ENCODE peak calls at places on chromosomes 4 and X, in nine cellular contexts. Z, P, A, W, J, T, Q, Y and F are unnamed samples.

GRCh38 chr4:102301167-102301566 is 44.1 kb downstream of the SLC39A8 start:
- DNase-seq in Z (no peak), T (no peak), Y (no peak), Q (no peak), P (no peak), J (no peak), W (no peak), A (no peak), F (no peak)

GRCh38 chrX:113892891-113893290 is 691.0 kb upstream of the HTR2C start:
- DNase-seq in A (no peak), Q (no peak), Z (no peak), J (no peak), T (no peak), Y (no peak), W (no peak), P (no peak), F (no peak)

GRCh38 chrX:16868920-16869319 is 1.2 kb downstream of the RBBP7 start:
- DNase-seq in Q (no peak), T (no peak), P (no peak), W (no peak), Z (no peak), A (no peak), Y (no peak), J (no peak), F (no peak)

GRCh38 chr4:11328401-11328800 is 100.3 kb downstream of the HS3ST1 start:
- DNase-seq in Z (no peak), W (no peak), J (no peak), T (no peak), A (no peak), Q (no peak), Y (no peak), P (no peak), F (no peak)

GRCh38 chr4:138114434-138114833 is 127.7 kb downstream of the SLC7A11 start:
- DNase-seq in Z (no peak), Q (no peak), T (no peak), Y (no peak), W (no peak), A (no peak), J (no peak), P (no peak), F (no peak)

GRCh38 chr4:157992948-157993839 is 179.6 kb downstream of the GASK1B start:
- DNase-seq in P (no peak), Y (no peak), Q (no peak), A (peak), T (no peak), Z (no peak), W (no peak), J (no peak), F (no peak)

GRCh38 chrX:6012357-6012756 is 216.3 kb downstream of the NLGN4X start:
- DNase-seq in A (no peak), Q (no peak), Z (no peak), P (no peak), T (no peak), Y (no peak), W (no peak), J (no peak), F (no peak)

GRCh38 chrX:12439396-12439795 is 301.1 kb downstream of the FRMPD4 start:
- DNase-seq in A (no peak), Z (no peak), Q (no peak), T (no peak), Y (no peak), J (no peak), W (no peak), P (no peak), F (no peak)

GRCh38 chr4:157204634-157205244 is 15.8 kb upstream of the GRIA2 start:
- DNase-seq in Z (no peak), T (no peak), J (no peak), Q (peak), A (no peak), P (peak), W (no peak), Y (no peak), F (no peak)